ENCODE peak calls at places on chromosomes 6 and 20, in six cellular contexts. W is transverse colon, E is heart left ventricle, A is uterus, U is IMR-90, K is stomach. M is an unnamed sample. For H3K4me1, the result is how much of the 10 kb centered on the place peaks cover.

GRCh38 chr6:140636698-140637402 is 1262.4 kb upstream of the CITED2 start:
- DNase-seq in W (no peak), E (no peak), A (no peak), U (no peak), K (no peak), M (no peak)

GRCh38 chr6:9628819-9629218 is 786.1 kb downstream of the TFAP2A start:
- DNase-seq in W (no peak), E (no peak), A (no peak), U (peak), K (no peak), M (no peak)

GRCh38 chr6:116363759-116364158 is 7.0 kb upstream of the DSE start:
- DNase-seq in W (no peak), E (no peak), A (no peak), U (peak), K (no peak), M (no peak)

GRCh38 chr6:3138341-3138740 is 19.0 kb downstream of the TUBB2A start:
- DNase-seq in W (no peak), E (no peak), A (no peak), U (no peak), K (no peak), M (no peak)

GRCh38 chr20:4443016-4443415 is 278.7 kb upstream of the PRND start:
- DNase-seq in W (no peak), E (no peak), A (no peak), U (no peak), K (no peak), M (no peak)

GRCh38 chr6:27809939-27810767 is 102.0 kb downstream of the OR2B2 start:
- DNase-seq in W (peak), E (peak), A (peak), U (peak), K (peak), M (peak)

GRCh38 chr20:2984956-2985661 is 58.3 kb upstream of the GNRH2 start:
- DNase-seq in W (no peak), E (no peak), A (no peak), U (peak), K (no peak), M (no peak)

GRCh38 chr20:6704132-6704861 is 63.2 kb upstream of the BMP2 start:
- DNase-seq in W (peak), E (no peak), A (no peak), U (peak), K (peak), M (no peak)

GRCh38 chr6:75147512-75147911 is 58.3 kb downstream of the COL12A1 start:
- DNase-seq in W (no peak), E (no peak), A (no peak), U (peak), K (no peak), M (no peak)

GRCh38 chr6:104952911-104953409 is 3.9 kb upstream of the LIN28B start:
- DNase-seq in W (no peak), E (peak), A (no peak), U (no peak), K (no peak), M (no peak)

GRCh38 chr6:16766836-16767745 is 5.8 kb upstream of the ATXN1 start:
- DNase-seq in W (no peak), E (no peak), A (no peak), U (peak), K (no peak), M (no peak)

GRCh38 chr20:63376283-63377250 is 15.4 kb upstream of the CHRNA4 start:
- DNase-seq in W (no peak), E (no peak), A (no peak), U (no peak), K (no peak), M (no peak)

GRCh38 chr6:94270040-94270689 is 850.8 kb upstream of the EPHA7 start:
- DNase-seq in W (no peak), E (no peak), A (no peak), U (no peak), K (no peak), M (no peak)

GRCh38 chr6:106825156-106825555 is 149.4 kb downstream of the CD24 start:
- DNase-seq in W (no peak), E (no peak), A (no peak), U (no peak), K (no peak), M (peak)

GRCh38 chr20:63320616-63321147 is 27.7 kb downstream of the COL20A1 start:
- DNase-seq in W (no peak), E (peak), A (no peak), U (no peak), K (no peak), M (no peak)

GRCh38 chr6:121592955-121593665 is 157.7 kb downstream of the GJA1 start:
- DNase-seq in W (no peak), E (no peak), A (no peak), U (peak), K (no peak), M (no peak)

GRCh38 chr20:43444107-43444506 is 13.6 kb upstream of the SRSF6 start:
- DNase-seq in W (no peak), E (no peak), A (no peak), U (no peak), K (no peak), M (no peak)

GRCh38 chr6:33824461-33825154 is 20.8 kb upstream of the MLN start:
- DNase-seq in W (peak), E (no peak), A (no peak), U (peak), K (peak), M (peak)

GRCh38 chr6:71080793-71081192 is 123.9 kb upstream of the B3GAT2 start:
- DNase-seq in W (no peak), E (no peak), A (no peak), U (peak), K (no peak), M (no peak)

GRCh38 chr6:41939091-41939847 is 2.3 kb downstream of the CCND3 start:
- DNase-seq in W (peak), E (peak), A (peak), U (peak), K (peak), M (no peak)

GRCh38 chr20:51412333-51412761 is 130.2 kb downstream of the NFATC2 start:
- DNase-seq in W (no peak), E (peak), A (no peak), U (peak), K (no peak), M (peak)

GRCh38 chr20:58137236-58137635 is 91.2 kb downstream of the ANKRD60 start:
- DNase-seq in W (no peak), E (no peak), A (no peak), U (no peak), K (no peak), M (no peak)

GRCh38 chr6:138987299-138987642 is 782 bp downstream of the REPS1 start:
- DNase-seq in W (no peak), E (peak), A (peak), U (no peak), K (no peak), M (peak)

GRCh38 chr6:130223508-130223907 is 757 bp upstream of the SAMD3 start:
- DNase-seq in W (peak), E (no peak), A (no peak), U (no peak), K (no peak), M (peak)

GRCh38 chr6:113329942-113330897 is 526.9 kb upstream of the MARCKS start:
- DNase-seq in W (no peak), E (no peak), A (no peak), U (no peak), K (no peak), M (no peak)

GRCh38 chr6:54053893-54054391 is 57.3 kb upstream of the MLIP start:
- DNase-seq in W (peak), E (no peak), A (no peak), U (peak), K (no peak), M (peak)

GRCh38 chr6:157834549-157834948 is 11.5 kb downstream of the SNX9 start:
- DNase-seq in W (no peak), E (no peak), A (no peak), U (no peak), K (no peak), M (no peak)

GRCh38 chr6:90393232-90393884 is 96.7 kb upstream of the BACH2 start:
- DNase-seq in W (peak), E (no peak), A (peak), U (peak), K (peak), M (peak)

GRCh38 chr6:12233693-12234551 is 56.2 kb upstream of the EDN1 start:
- DNase-seq in W (peak), E (no peak), A (no peak), U (peak), K (peak), M (peak)

GRCh38 chr6:146819596-146820320 is 221.0 kb downstream of the ADGB start:
- DNase-seq in W (no peak), E (no peak), A (no peak), U (peak), K (no peak), M (no peak)

GRCh38 chr20:58636983-58637421 is 14.1 kb upstream of the STX16 start:
- DNase-seq in W (no peak), E (no peak), A (peak), U (no peak), K (no peak), M (no peak)

GRCh38 chr6:87040729-87041128 is 54.2 kb downstream of the CGA start:
- DNase-seq in W (no peak), E (no peak), A (no peak), U (no peak), K (no peak), M (no peak)

DNA sequence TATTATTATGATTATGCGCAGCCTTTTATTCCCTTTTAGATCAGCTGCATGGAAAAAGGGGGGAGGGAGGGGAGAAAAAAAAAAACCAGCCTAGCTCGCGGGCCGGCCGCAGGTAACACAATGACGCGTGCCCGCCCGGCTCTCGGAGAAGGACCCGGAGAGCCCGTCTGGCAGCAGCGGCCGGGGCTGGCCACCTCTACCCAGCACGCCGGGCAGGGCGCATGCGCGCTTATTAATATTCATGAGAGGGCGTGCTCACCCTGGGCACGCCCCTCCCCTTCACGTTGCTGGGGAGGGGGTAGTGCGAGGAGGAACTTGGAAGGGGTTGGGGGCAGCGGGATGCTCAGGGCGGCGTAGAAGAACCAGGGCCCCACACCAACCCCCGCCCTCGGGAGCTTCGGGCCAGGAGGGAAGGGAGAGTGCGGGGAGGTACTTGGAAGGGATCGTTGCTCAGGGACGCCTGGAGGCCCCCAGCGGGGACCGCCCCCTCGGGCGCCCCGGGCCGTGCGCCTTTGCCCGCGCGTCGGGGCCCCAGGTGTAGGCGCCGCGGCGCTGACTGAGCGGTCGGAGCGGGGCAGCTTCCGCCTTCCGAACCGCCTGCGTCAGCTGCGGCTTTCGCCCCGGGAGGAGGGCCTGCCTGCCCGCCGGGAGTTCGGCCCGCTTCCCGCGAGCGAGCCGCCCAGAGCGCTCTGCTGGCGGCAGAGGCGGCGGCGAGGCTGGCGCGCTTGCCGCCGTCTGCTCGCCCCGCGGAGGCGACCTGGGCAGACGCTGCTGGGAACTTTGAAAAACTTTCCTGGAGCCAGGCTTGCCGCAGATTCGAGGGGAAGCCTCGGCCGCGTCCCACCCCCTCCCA is at the start of gene JAG1:
- DNase-seq in W (peak), E (peak), A (peak), U (peak), K (peak), M (peak)
- TF ChIP-seq POLR2A in W (peak), E (peak), A (peak), U (peak), K (peak), M (peak)

GRCh38 chr6:52577022-52577777 is at the start of gene TRAM2:
- DNase-seq in W (peak), E (peak), A (peak), U (peak), K (peak), M (peak)

GRCh38 chr6:52576054-52576391 is 837 bp downstream of the TRAM2 start:
- DNase-seq in W (no peak), E (no peak), A (no peak), U (no peak), K (no peak), M (peak)

GRCh38 chr6:52577778-52578473 is 1.1 kb upstream of the TRAM2 start:
- DNase-seq in W (no peak), E (no peak), A (no peak), U (no peak), K (no peak), M (no peak)

GRCh38 chr6:52575490-52575868 is 1.4 kb downstream of the TRAM2 start:
- DNase-seq in W (no peak), E (no peak), A (no peak), U (no peak), K (no peak), M (no peak)

GRCh38 chr6:52576392-52577021 is 353 bp downstream of the TRAM2 start:
- DNase-seq in W (peak), E (peak), A (no peak), U (peak), K (peak), M (peak)
- TF ChIP-seq CTCF in W (peak), E (peak), A (peak), U (peak), K (no peak), M (no peak)

GRCh38 chr6:142333431-142333830 is 31.6 kb downstream of the ADGRG6 start:
- DNase-seq in W (no peak), E (no peak), A (no peak), U (no peak), K (no peak), M (no peak)

GRCh38 chr6:142336787-142337186 is 35.0 kb downstream of the ADGRG6 start:
- DNase-seq in W (no peak), E (no peak), A (no peak), U (no peak), K (no peak), M (no peak)

GRCh38 chr6:142336183-142336582 is 34.4 kb downstream of the ADGRG6 start:
- DNase-seq in W (no peak), E (no peak), A (no peak), U (no peak), K (no peak), M (no peak)

GRCh38 chr6:142334294-142334693 is 32.5 kb downstream of the ADGRG6 start:
- DNase-seq in W (no peak), E (no peak), A (no peak), U (no peak), K (no peak), M (no peak)

GRCh38 chr6:142335415-142335814 is 33.6 kb downstream of the ADGRG6 start:
- DNase-seq in W (no peak), E (no peak), A (no peak), U (no peak), K (no peak), M (no peak)
- H3K4me1 ChIP-seq in W (under half), E (under half), A (under half), U (under half), K (under half), M (under half)

DNA sequence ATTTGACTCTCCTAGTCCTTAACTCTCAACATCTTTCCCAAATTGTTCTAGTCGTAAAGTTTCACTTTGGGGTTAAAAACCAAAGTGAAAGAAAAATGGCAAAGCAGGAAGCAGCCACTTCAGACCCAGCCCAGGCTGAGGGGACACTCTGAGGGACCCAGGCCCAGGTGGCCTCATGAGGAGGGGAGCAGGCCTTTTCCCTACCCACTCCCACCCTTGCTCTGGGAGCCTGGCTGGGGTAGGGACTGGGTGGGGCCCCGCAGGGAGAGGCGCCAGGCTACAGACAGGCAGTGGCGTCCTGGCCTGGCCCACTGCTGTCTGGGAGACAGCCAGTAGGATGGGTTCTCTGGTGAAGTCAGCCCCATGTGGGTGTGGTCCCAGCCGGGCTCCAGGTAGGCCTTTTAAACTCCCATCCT is 68.7 kb upstream of the MYL9 start:
- DNase-seq in W (peak), E (no peak), A (peak), U (no peak), K (peak), M (peak)
- TF ChIP-seq POLR2A in W (peak), E (no peak), A (no peak), U (no peak), K (no peak), M (no peak)

DNA sequence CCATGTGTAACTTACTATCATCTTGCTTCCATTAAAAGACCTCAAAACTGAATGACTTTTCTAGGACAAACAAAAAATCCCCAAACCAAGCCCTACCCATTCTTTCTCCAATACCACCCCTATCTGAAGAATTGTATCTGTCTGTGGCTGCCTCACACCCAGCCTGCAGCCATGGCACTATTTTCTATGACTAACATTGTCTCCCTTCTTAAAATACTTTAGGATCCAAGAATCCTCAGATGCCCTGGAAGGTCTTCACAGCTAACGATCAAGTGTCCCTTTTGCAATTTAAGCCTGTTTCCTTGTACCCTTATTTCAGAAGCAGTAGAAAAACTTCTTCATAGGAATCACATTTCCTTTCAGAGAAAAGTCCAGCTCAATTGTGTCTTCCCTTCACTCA is 5.3 kb upstream of the MEP1A start:
- DNase-seq in W (no peak), E (no peak), A (no peak), U (no peak), K (no peak), M (no peak)
- TF ChIP-seq CTCF in W (no peak), E (no peak), A (no peak), U (no peak), K (no peak), M (no peak)

M was measured in thyroid gland.